ENCODE peak calls at places on chromosomes 6 and 20, in nine cellular contexts. Z, L, T, U, N, A, C, W and K are unnamed samples.
A peak's percentile ranks its signal among the peaks of the same experiment; 100 is the strongest.

GRCh38 chr6:63214816-63215215 is 3.5 kb downstream of the FKBP1C start:
- DNase-seq in Z (no peak), L (no peak), T (no peak), U (no peak), N (no peak), A (no peak), C (no peak), W (no peak), K (no peak)

GRCh38 chr20:51654060-51654459 is 111.5 kb upstream of the NFATC2 start:
- DNase-seq in Z (no peak), L (no peak), T (no peak), U (no peak), N (no peak), A (no peak), C (no peak), W (no peak), K (no peak)

GRCh38 chr20:19943021-19943659 is 74.0 kb upstream of the NAA20 start:
- DNase-seq in Z (no peak), L (no peak), T (no peak), U (no peak), N (no peak), A (no peak), C (peak; percentile 58), W (no peak), K (no peak)

GRCh38 chr20:32325706-32326506 is 32.2 kb upstream of the ASXL1 start:
- DNase-seq in Z (no peak), L (no peak), T (peak; percentile 42), U (no peak), N (peak; percentile 99), A (no peak), C (no peak), W (no peak), K (no peak)

GRCh38 chr20:44264287-44264686 is 17.2 kb downstream of the GDAP1L1 start:
- DNase-seq in Z (no peak), L (no peak), T (no peak), U (no peak), N (no peak), A (no peak), C (no peak), W (no peak), K (no peak)

GRCh38 chr6:130050230-130050629 is 31.8 kb downstream of the L3MBTL3 start:
- DNase-seq in Z (no peak), L (no peak), T (no peak), U (no peak), N (no peak), A (no peak), C (no peak), W (peak; percentile 22), K (no peak)

GRCh38 chr6:28124350-28124970 is at the start of gene ZSCAN16:
- DNase-seq in Z (peak; percentile 86), L (peak; percentile 10), T (peak; percentile 95), U (peak; percentile 80), N (peak; percentile 89), A (peak; percentile 83), C (peak; percentile 73), W (no peak), K (peak; percentile 32)

GRCh38 chr6:44495036-44495901 is 107.8 kb downstream of the CDC5L start:
- DNase-seq in Z (no peak), L (no peak), T (no peak), U (no peak), N (no peak), A (no peak), C (no peak), W (no peak), K (no peak)

GRCh38 chr6:122028933-122029332 is 370.5 kb upstream of the HSF2 start:
- DNase-seq in Z (no peak), L (no peak), T (no peak), U (no peak), N (no peak), A (no peak), C (no peak), W (no peak), K (no peak)

GRCh38 chr6:7138111-7138510 is 30.4 kb downstream of the RREB1 start:
- DNase-seq in Z (no peak), L (no peak), T (no peak), U (no peak), N (no peak), A (no peak), C (no peak), W (no peak), K (no peak)

GRCh38 chr6:125273965-125274364 is 27.8 kb downstream of the HDDC2 start:
- DNase-seq in Z (no peak), L (no peak), T (peak; percentile 70), U (no peak), N (no peak), A (no peak), C (no peak), W (peak; percentile 66), K (no peak)

GRCh38 chr6:119207327-119207726 is 128.9 kb upstream of the FAM184A start:
- DNase-seq in Z (no peak), L (no peak), T (no peak), U (no peak), N (no peak), A (no peak), C (no peak), W (no peak), K (no peak)

GRCh38 chr6:786946-787763 is 94.2 kb upstream of the EXOC2 start:
- DNase-seq in Z (no peak), L (no peak), T (peak; percentile 18), U (no peak), N (no peak), A (peak; percentile 59), C (no peak), W (no peak), K (no peak)

GRCh38 chr6:44041461-44042260 is 85.6 kb downstream of the MRPL14 start:
- DNase-seq in Z (peak; percentile 59), L (no peak), T (no peak), U (peak; percentile 31), N (no peak), A (no peak), C (peak; percentile 31), W (peak; percentile 96), K (no peak)

GRCh38 chr6:122730775-122731386 is 48.6 kb upstream of the FABP7 start:
- DNase-seq in Z (no peak), L (no peak), T (no peak), U (no peak), N (peak; percentile 54), A (peak; percentile 44), C (no peak), W (no peak), K (no peak)

GRCh38 chr6:18742406-18742805 is 355.3 kb downstream of the RNF144B start:
- DNase-seq in Z (no peak), L (no peak), T (no peak), U (no peak), N (no peak), A (no peak), C (no peak), W (peak; percentile 67), K (no peak)

GRCh38 chr6:75244063-75244575 is 518 bp upstream of the COX7A2 start:
- DNase-seq in Z (no peak), L (no peak), T (no peak), U (no peak), N (no peak), A (no peak), C (no peak), W (no peak), K (no peak)

GRCh38 chr20:23490817-23491216 is at the start of gene CST8:
- DNase-seq in Z (no peak), L (no peak), T (no peak), U (no peak), N (no peak), A (no peak), C (no peak), W (no peak), K (no peak)

GRCh38 chr6:115887887-115888286 is 172.8 kb downstream of the FRK start:
- DNase-seq in Z (no peak), L (no peak), T (no peak), U (no peak), N (no peak), A (no peak), C (no peak), W (no peak), K (no peak)

GRCh38 chr6:125314019-125314581 is 12.3 kb upstream of the HDDC2 start:
- DNase-seq in Z (peak; percentile 67), L (peak; percentile 4), T (peak; percentile 70), U (peak; percentile 75), N (peak; percentile 95), A (peak; percentile 75), C (peak; percentile 29), W (no peak), K (no peak)